ENCODE peak calls at places on chromosomes 1 and 21, in six cellular contexts. R is heart left ventricle; T is activated CD8-positive, alpha-beta memory T cell treated with anti-CD3 and anti-CD28 coated beads for 1 hour; Y is bronchial epithelial cell; Z is NCI-H2227 treated with DMSO at 0.1 percent for 48 hours; N is fibroblast of pulmonary artery. A is an unnamed sample.
A peak's percentile ranks its signal among the peaks of the same experiment; 100 is the strongest.

GRCh38 chr1:8439015-8439702 is 121.2 kb downstream of the SLC45A1 start:
- DNase-seq in N (peak; percentile 87), R (peak; percentile 86), T (no peak), Z (peak; percentile 81), Y (peak; percentile 27), A (no peak)

GRCh38 chr1:30533141-30533540 is 190.2 kb downstream of the MATN1 start:
- DNase-seq in Z (no peak), T (no peak), N (no peak), R (no peak), Y (no peak), A (no peak)

GRCh38 chr21:45562401-45562800 is 20.2 kb upstream of the SLC19A1 start:
- DNase-seq in Z (no peak), R (no peak), N (no peak), Y (no peak), T (no peak), A (no peak)

GRCh38 chr1:221987860-221988520 is 246.1 kb upstream of the DUSP10 start:
- DNase-seq in N (peak; percentile 77), T (no peak), Y (peak; percentile 96), R (no peak), Z (no peak), A (no peak)

GRCh38 chr21:37233551-37234146 is 33.5 kb downstream of the VPS26C start:
- DNase-seq in T (no peak), Z (no peak), N (no peak), R (no peak), Y (no peak), A (no peak)

GRCh38 chr21:14054682-14055081 is 156.1 kb downstream of the LIPI start:
- DNase-seq in Z (no peak), R (no peak), T (no peak), N (no peak), Y (no peak), A (no peak)

GRCh38 chr21:25583370-25584133 is 23.7 kb downstream of the MRPL39 start:
- DNase-seq in R (no peak), Y (no peak), T (no peak), Z (no peak), N (no peak), A (no peak)

GRCh38 chr1:238789916-238790667 is 596.3 kb upstream of the CHRM3 start:
- DNase-seq in Z (no peak), N (no peak), Y (no peak), R (no peak), T (no peak), A (no peak)

GRCh38 chr1:6006882-6007281 is 14.7 kb upstream of the NPHP4 start:
- DNase-seq in Z (no peak), Y (no peak), N (no peak), T (no peak), R (no peak), A (no peak)

GRCh38 chr1:116503535-116504307 is 67.1 kb downstream of the CD58 start:
- DNase-seq in Z (no peak), T (no peak), R (no peak), Y (no peak), N (no peak), A (no peak)

GRCh38 chr1:147809236-147809635 is 48.8 kb upstream of the GJA5 start:
- DNase-seq in Z (no peak), Y (no peak), R (no peak), T (no peak), N (no peak), A (no peak)

GRCh38 chr1:159879977-159880376 is 17.5 kb upstream of the VSIG8 start:
- DNase-seq in T (no peak), Z (no peak), N (peak; percentile 85), Y (peak; percentile 89), R (no peak), A (no peak)

GRCh38 chr1:5447479-5448070 is 544.6 kb downstream of the NPHP4 start:
- DNase-seq in Y (no peak), Z (no peak), N (no peak), T (no peak), R (no peak), A (no peak)

GRCh38 chr1:18069903-18070302 is 37.7 kb upstream of the IGSF21 start:
- DNase-seq in Z (no peak), R (no peak), T (no peak), N (no peak), Y (no peak), A (no peak)

GRCh38 chr1:205600085-205600484 is 31.7 kb downstream of the ELK4 start:
- DNase-seq in Z (no peak), N (peak; percentile 74), T (no peak), R (no peak), Y (peak; percentile 83), A (no peak)

GRCh38 chr1:91124989-91125417 is 103.2 kb upstream of the ZNF644 start:
- DNase-seq in Z (no peak), T (no peak), N (no peak), R (no peak), Y (no peak), A (peak; percentile 12)

GRCh38 chr1:4653796-4654715 is at the start of gene AJAP1:
- DNase-seq in T (no peak), Z (no peak), R (no peak), N (no peak), Y (no peak), A (no peak)

GRCh38 chr1:58982259-58982998 is 198.6 kb upstream of the JUN start:
- DNase-seq in T (no peak), Z (no peak), R (peak; percentile 46), Y (no peak), N (no peak), A (no peak)

GRCh38 chr1:150720098-150720497 is 597 bp downstream of the HORMAD1 start:
- DNase-seq in R (no peak), Y (no peak), N (no peak), T (no peak), Z (no peak), A (no peak)

GRCh38 chr1:8574985-8575384 is 242.5 kb downstream of the RERE start:
- DNase-seq in R (no peak), T (no peak), Z (no peak), Y (peak; percentile 38), N (no peak), A (no peak)

GRCh38 chr1:30670195-30671060 is 53.0 kb downstream of the MATN1 start:
- DNase-seq in Y (peak; percentile 57), R (no peak), T (no peak), Z (no peak), N (peak; percentile 64), A (no peak)

GRCh38 chr1:65254320-65255087 is 54.8 kb upstream of the DNAJC6 start:
- DNase-seq in R (peak; percentile 75), Z (peak; percentile 55), Y (peak; percentile 41), T (peak; percentile 55), N (peak; percentile 46), A (no peak)

GRCh38 chr1:109181085-109181806 is 32.5 kb upstream of the SARS1 start:
- DNase-seq in R (no peak), N (peak; percentile 23), Z (no peak), T (no peak), Y (no peak), A (no peak)

GRCh38 chr1:160630523-160631087 is 16.2 kb downstream of the SLAMF1 start:
- DNase-seq in T (no peak), R (no peak), N (no peak), Y (no peak), Z (no peak), A (no peak)

GRCh38 chr1:20035114-20035513 is 34.9 kb upstream of the PLA2G5 start:
- DNase-seq in Z (no peak), N (peak; percentile 90), Y (no peak), T (no peak), R (no peak), A (no peak)

GRCh38 chr1:237316352-237316751 is 274.4 kb downstream of the RYR2 start:
- DNase-seq in N (no peak), R (no peak), Z (no peak), Y (no peak), T (no peak), A (no peak)

GRCh38 chr1:8464377-8464776 is 146.5 kb downstream of the SLC45A1 start:
- DNase-seq in Y (no peak), T (no peak), Z (no peak), N (no peak), R (no peak), A (no peak)

GRCh38 chr1:5995871-5996630 is 3.8 kb upstream of the NPHP4 start:
- DNase-seq in R (no peak), Z (no peak), Y (no peak), N (no peak), T (no peak), A (no peak)

GRCh38 chr1:117324357-117324756 is 42.9 kb upstream of the MAN1A2 start:
- DNase-seq in Y (no peak), Z (no peak), R (no peak), N (no peak), T (no peak), A (no peak)

GRCh38 chr1:61082336-61083013 is at the start of gene NFIA:
- DNase-seq in R (peak; percentile 69), N (peak; percentile 85), Z (peak; percentile 57), Y (peak; percentile 61), T (no peak), A (no peak)

GRCh38 chr1:234212764-234213406 is 160.4 kb upstream of the COA6 start:
- DNase-seq in T (no peak), R (no peak), Z (peak; percentile 32), Y (peak; percentile 73), N (peak; percentile 6), A (peak; percentile 39)

GRCh38 chr1:154474802-154475201 is 27.2 kb upstream of the TDRD10 start:
- DNase-seq in T (no peak), R (peak; percentile 44), Y (peak; percentile 73), N (peak; percentile 78), Z (no peak), A (no peak)

GRCh38 chr1:232012773-232013386 is 386.3 kb downstream of the DISC1 start:
- DNase-seq in T (no peak), N (peak; percentile 92), Z (peak; percentile 38), R (peak; percentile 82), Y (peak; percentile 5), A (no peak)

GRCh38 chr1:185813401-185813979 is 79.3 kb downstream of the HMCN1 start:
- DNase-seq in N (peak; percentile 85), Y (peak; percentile 65), T (no peak), Z (no peak), R (no peak), A (peak; percentile 3)

GRCh38 chr1:163258181-163258580 is 55.5 kb upstream of the RGS5 start:
- DNase-seq in Y (no peak), Z (no peak), T (no peak), R (no peak), N (peak; percentile 31), A (no peak)

GRCh38 chr1:167984886-167985489 is 48.1 kb upstream of the MPC2 start:
- DNase-seq in Y (peak; percentile 19), N (no peak), R (no peak), Z (no peak), T (no peak), A (no peak)

GRCh38 chr1:167601442-167602380 is 28.3 kb upstream of the RCSD1 start:
- DNase-seq in N (no peak), Z (no peak), T (no peak), R (peak; percentile 32), Y (no peak), A (no peak)

GRCh38 chr1:56806804-56807203 is 12.4 kb downstream of the FYB2 start:
- DNase-seq in Z (no peak), N (no peak), Y (no peak), R (no peak), T (no peak), A (no peak)